ENCODE peak calls at places on chromosome 1, in nine cellular contexts. T is heart right ventricle, M is H9, N is psoas muscle, I is fibroblast of pulmonary artery, F is HFFc6, W is keratinocyte, K is heart left ventricle, E is WERI-Rb-1. J is an unnamed sample.

GRCh38 chr1:9905010-9905409 is 5.1 kb downstream of the CTNNBIP1 start:
- DNase-seq in K (no peak), M (no peak), E (no peak), T (no peak), W (no peak), F (peak), N (no peak), I (no peak), J (no peak)

GRCh38 chr1:231186356-231187115 is 24.7 kb downstream of the TRIM67 start:
- DNase-seq in W (no peak), K (no peak), E (no peak), I (no peak), N (no peak), F (no peak), T (no peak), M (no peak), J (no peak)

GRCh38 chr1:66532798-66533783 is 862 bp upstream of the SGIP1 start:
- DNase-seq in I (peak), M (peak), T (peak), F (peak), N (peak), K (peak), W (no peak), E (no peak), J (peak)

GRCh38 chr1:221788466-221788865 is 46.6 kb upstream of the DUSP10 start:
- DNase-seq in E (no peak), K (no peak), F (no peak), I (no peak), W (no peak), T (no peak), M (no peak), N (no peak), J (no peak)

GRCh38 chr1:50333595-50333974 is 89.7 kb downstream of the DMRTA2 start:
- DNase-seq in T (peak), K (peak), N (peak), M (peak), I (peak), E (peak), F (no peak), W (no peak), J (no peak)

GRCh38 chr1:178282949-178283367 is 189.1 kb downstream of the RASAL2 start:
- DNase-seq in K (no peak), M (no peak), I (peak), T (no peak), N (no peak), W (no peak), E (no peak), F (peak), J (peak)

GRCh38 chr1:85289207-85289847 is 12.9 kb upstream of the BCL10 start:
- DNase-seq in I (peak), N (no peak), E (no peak), M (no peak), F (peak), T (no peak), K (no peak), W (peak), J (peak)

GRCh38 chr1:9494936-9495758 is 44.1 kb upstream of the SLC25A33 start:
- DNase-seq in F (no peak), K (peak), W (no peak), T (peak), N (peak), E (peak), M (peak), I (peak), J (no peak)

GRCh38 chr1:46448109-46448911 is 41.3 kb upstream of the DMBX1 start:
- DNase-seq in M (peak), F (no peak), N (no peak), E (no peak), W (no peak), T (peak), I (no peak), K (no peak), J (no peak)

GRCh38 chr1:62384276-62385005 is 52.4 kb upstream of the USP1 start:
- DNase-seq in F (peak), K (no peak), M (no peak), T (no peak), E (peak), I (peak), W (no peak), N (no peak), J (peak)

GRCh38 chr1:76782777-76783176 is 84.5 kb upstream of the ST6GALNAC5 start:
- DNase-seq in M (no peak), W (no peak), K (no peak), I (peak), N (no peak), F (no peak), T (no peak), E (no peak), J (no peak)

GRCh38 chr1:203931953-203932352 is 70.6 kb downstream of the SNRPE start:
- DNase-seq in W (no peak), F (no peak), I (no peak), K (no peak), M (no peak), T (no peak), N (no peak), E (no peak), J (no peak)

GRCh38 chr1:223204424-223204823 is 61.4 kb upstream of the TLR5 start:
- DNase-seq in I (no peak), N (no peak), F (no peak), M (no peak), T (no peak), E (no peak), W (no peak), K (no peak), J (no peak)

GRCh38 chr1:7233646-7234470 is 448.6 kb downstream of the CAMTA1 start:
- DNase-seq in N (no peak), I (no peak), W (no peak), M (no peak), K (no peak), E (no peak), F (no peak), T (no peak), J (no peak)

GRCh38 chr1:192506741-192507155 is 68.8 kb upstream of the RGS1 start:
- DNase-seq in F (peak), K (no peak), T (no peak), W (no peak), M (no peak), E (no peak), I (peak), N (no peak), J (no peak)

GRCh38 chr1:30101477-30102227 is 621.7 kb downstream of the MATN1 start:
- DNase-seq in W (no peak), F (no peak), I (no peak), E (peak), M (peak), N (peak), T (no peak), K (no peak), J (no peak)

GRCh38 chr1:37862330-37862729 is 2.9 kb upstream of the MTF1 start:
- DNase-seq in N (no peak), M (no peak), K (no peak), T (no peak), E (no peak), I (no peak), W (no peak), F (no peak), J (peak)

GRCh38 chr1:201694615-201695335 is 134.2 kb upstream of the IPO9 start:
- DNase-seq in M (no peak), K (no peak), E (peak), W (no peak), N (no peak), I (no peak), T (no peak), F (no peak), J (no peak)

GRCh38 chr1:201697174-201697573 is 131.8 kb upstream of the IPO9 start:
- DNase-seq in E (peak), I (no peak), N (no peak), T (no peak), M (no peak), F (no peak), W (no peak), K (no peak), J (no peak)

GRCh38 chr1:201693887-201694614 is 134.9 kb upstream of the IPO9 start:
- DNase-seq in W (no peak), N (no peak), F (no peak), E (peak), M (peak), K (no peak), I (no peak), T (no peak), J (no peak)

GRCh38 chr1:201695607-201696006 is 133.3 kb upstream of the IPO9 start:
- DNase-seq in I (no peak), K (no peak), F (no peak), E (no peak), M (no peak), N (no peak), W (no peak), T (no peak), J (no peak)

GRCh38 chr1:201696217-201696761 is 132.7 kb upstream of the IPO9 start:
- DNase-seq in K (peak), M (no peak), F (peak), I (peak), E (peak), N (peak), T (peak), W (no peak), J (no peak)
- TF ChIP-seq CTCF in K (no peak), M (no peak), F (peak), I (peak), E (no peak), N (no peak), T (peak), W (no peak), J (no peak)

DNA sequence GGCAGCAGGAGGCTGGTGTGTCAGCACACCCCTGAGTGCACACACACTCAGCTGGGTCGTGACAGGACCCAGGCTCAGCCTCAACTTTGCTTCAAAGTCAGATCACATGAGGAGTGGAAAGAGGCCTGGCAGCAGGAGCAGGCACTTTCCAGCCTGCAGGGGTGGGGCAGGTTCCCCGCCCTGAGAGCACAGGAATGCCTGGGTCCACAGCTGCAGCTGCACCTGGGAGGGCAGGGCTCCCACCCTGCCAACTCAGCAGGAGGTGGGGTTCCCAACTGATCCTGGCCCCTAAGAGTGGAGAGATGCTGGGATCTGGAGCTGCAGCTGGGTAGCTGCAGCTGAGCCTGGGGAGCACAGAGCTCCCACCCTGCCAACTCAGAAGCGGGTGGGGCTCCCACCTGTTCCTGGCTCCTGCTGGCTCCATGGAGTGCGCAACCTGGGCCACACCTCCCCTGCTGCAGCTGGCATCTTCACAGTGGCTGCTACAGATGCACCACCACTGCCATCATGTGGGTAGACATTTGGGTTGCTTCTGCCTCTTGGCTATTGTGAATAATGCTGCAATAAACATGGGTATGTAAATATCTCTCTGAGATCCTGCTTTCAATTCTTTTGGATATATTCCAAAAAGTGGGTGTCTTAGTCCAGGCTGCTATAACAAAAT is 415.4 kb downstream of the TTLL7 start:
- DNase-seq in E (peak), T (no peak), W (no peak), M (peak), F (no peak), K (no peak), N (no peak), I (no peak), J (peak)
- TF ChIP-seq CTCF in E (peak), T (peak), W (peak), M (peak), F (no peak), K (no peak), N (no peak), I (no peak), J (peak)

GRCh38 chr1:92298213-92298572 is 594 bp downstream of the GLMN start:
- DNase-seq in W (no peak), T (no peak), K (no peak), N (no peak), F (no peak), M (no peak), E (no peak), I (no peak), J (no peak)
- TF ChIP-seq CTCF in W (no peak), T (no peak), K (no peak), N (no peak), F (no peak), M (no peak), E (no peak), I (peak), J (no peak)

GRCh38 chr1:41413748-41414281 is 52.6 kb downstream of the FOXO6 start:
- DNase-seq in I (no peak), E (no peak), T (no peak), F (no peak), N (no peak), W (no peak), K (no peak), M (no peak), J (no peak)

GRCh38 chr1:41414291-41414690 is 53.1 kb downstream of the FOXO6 start:
- DNase-seq in E (no peak), N (no peak), T (no peak), M (no peak), I (no peak), W (no peak), F (no peak), K (no peak), J (no peak)

GRCh38 chr1:41414716-41415306 is 53.6 kb downstream of the FOXO6 start:
- DNase-seq in N (no peak), E (peak), F (no peak), I (no peak), K (no peak), T (no peak), W (no peak), M (no peak), J (no peak)

GRCh38 chr1:41411229-41411628 is 50.0 kb downstream of the FOXO6 start:
- DNase-seq in F (no peak), K (no peak), W (no peak), N (no peak), M (no peak), T (no peak), I (no peak), E (peak), J (peak)

DNA sequence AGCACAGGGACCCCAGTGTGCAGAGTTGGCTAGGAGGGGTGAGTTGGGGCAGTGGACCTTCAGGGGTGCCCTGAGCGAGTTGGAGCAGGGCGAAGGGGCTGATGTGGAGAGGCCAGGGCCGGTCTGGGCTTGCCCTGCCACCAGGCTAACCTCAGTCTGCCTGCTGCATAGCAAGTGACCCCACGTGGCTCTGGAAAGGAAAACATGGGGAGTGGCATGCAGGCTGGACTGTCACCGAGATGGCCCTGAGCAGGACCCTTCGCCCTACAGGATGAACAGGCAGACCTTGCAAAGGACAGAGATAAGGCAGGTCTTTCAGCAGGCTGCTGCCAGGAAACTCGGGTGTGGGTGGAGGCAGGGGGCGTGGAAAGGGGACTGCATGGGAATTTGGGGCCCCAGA is 51.5 kb downstream of the FOXO6 start:
- DNase-seq in N (no peak), I (no peak), T (no peak), F (no peak), W (no peak), K (no peak), E (peak), M (no peak), J (peak)
- TF ChIP-seq CTCF in N (no peak), I (no peak), T (no peak), F (no peak), W (no peak), K (no peak), E (no peak), M (no peak), J (no peak)

GRCh38 chr1:83516369-83516768 is 482.6 kb downstream of the TTLL7 start:
- DNase-seq in F (no peak), T (no peak), W (no peak), M (no peak), I (no peak), N (no peak), K (no peak), E (no peak), J (no peak)

GRCh38 chr1:83515566-83516169 is 483.3 kb downstream of the TTLL7 start:
- DNase-seq in E (no peak), W (no peak), T (no peak), I (no peak), K (no peak), F (no peak), M (no peak), N (no peak), J (no peak)

GRCh38 chr1:83520797-83521196 is 478.1 kb downstream of the TTLL7 start:
- DNase-seq in F (no peak), N (no peak), K (no peak), M (no peak), T (no peak), E (no peak), I (no peak), W (no peak), J (peak)
- TF ChIP-seq CTCF in F (no peak), N (no peak), K (no peak), M (no peak), T (no peak), E (no peak), I (no peak), W (no peak), J (no peak)

GRCh38 chr1:201295346-201295745 is 12.0 kb downstream of the PKP1 start:
- DNase-seq in K (no peak), W (no peak), N (no peak), T (no peak), I (no peak), M (no peak), E (peak), F (no peak), J (no peak)
- TF ChIP-seq CTCF in K (no peak), W (no peak), N (no peak), T (no peak), I (no peak), M (no peak), E (no peak), F (no peak), J (no peak)

GRCh38 chr1:197156692-197157091 is 10.2 kb upstream of the ASPM start:
- DNase-seq in T (no peak), N (no peak), W (no peak), E (no peak), F (no peak), M (no peak), I (no peak), K (no peak), J (peak)
- TF ChIP-seq CTCF in T (no peak), N (no peak), W (peak), E (peak), F (peak), M (no peak), I (peak), K (no peak), J (no peak)

DNA sequence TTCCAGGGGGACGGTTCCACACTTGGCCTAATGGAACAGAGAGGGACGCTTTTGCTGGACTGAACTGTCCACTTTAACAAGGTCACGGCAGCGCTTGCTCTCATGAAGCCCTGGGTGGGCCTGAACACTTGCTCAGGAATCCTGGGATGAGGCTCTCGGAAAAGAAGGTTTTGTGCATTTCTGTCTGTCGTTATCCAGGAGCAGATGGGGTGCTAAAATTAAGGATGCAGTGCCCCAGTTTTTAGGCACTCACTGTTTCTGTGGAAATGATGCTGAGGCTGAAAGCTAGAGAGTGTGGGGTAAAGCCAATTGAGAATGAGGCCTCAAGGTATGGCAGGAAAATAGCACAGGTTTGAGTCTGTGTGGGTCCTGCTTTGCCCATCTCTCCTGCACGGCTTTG is 111.0 kb downstream of the DAB1 start:
- DNase-seq in E (no peak), M (no peak), N (no peak), I (no peak), F (no peak), T (no peak), W (no peak), K (no peak), J (no peak)
- TF ChIP-seq CTCF in E (no peak), M (no peak), N (no peak), I (no peak), F (no peak), T (no peak), W (no peak), K (no peak), J (no peak)

GRCh38 chr1:185080425-185080824 is 35.1 kb downstream of the RNF2 start:
- DNase-seq in N (no peak), F (no peak), T (no peak), I (no peak), M (no peak), W (no peak), K (no peak), E (no peak), J (no peak)
- TF ChIP-seq CTCF in N (no peak), F (no peak), T (no peak), I (no peak), M (no peak), W (no peak), K (no peak), E (no peak), J (no peak)

GRCh38 chr1:15198684-15199083 is 45.1 kb downstream of the TMEM51 start:
- DNase-seq in T (no peak), E (no peak), W (no peak), K (no peak), M (no peak), I (no peak), F (no peak), N (peak), J (no peak)

GRCh38 chr1:15205586-15206346 is 41.3 kb upstream of the FHAD1 start:
- DNase-seq in I (no peak), F (no peak), N (peak), T (no peak), M (no peak), E (no peak), K (no peak), W (no peak), J (no peak)

GRCh38 chr1:15204931-15205330 is 42.1 kb upstream of the FHAD1 start:
- DNase-seq in T (no peak), W (no peak), E (no peak), I (no peak), N (no peak), K (no peak), F (no peak), M (no peak), J (no peak)

GRCh38 chr1:15201221-15201620 is 45.8 kb upstream of the FHAD1 start:
- DNase-seq in T (no peak), K (no peak), F (no peak), N (no peak), M (no peak), I (no peak), W (no peak), E (no peak), J (no peak)

GRCh38 chr1:15201849-15202551 is 45.0 kb upstream of the FHAD1 start:
- DNase-seq in N (peak), K (no peak), F (no peak), W (no peak), T (no peak), M (no peak), E (no peak), I (no peak), J (peak)
- TF ChIP-seq CTCF in N (no peak), K (no peak), F (no peak), W (no peak), T (no peak), M (no peak), E (no peak), I (no peak), J (peak)

J was measured in bronchial epithelial cell.